ENCODE peak calls at places on chromosomes 2 and 18, in six cellular contexts. W, Q, Z, K, P and S are unnamed samples. For H3K4me1, the result is how much of the 10 kb centered on the place peaks cover.

GRCh38 chr18:424071-424868 is 76.2 kb downstream of the COLEC12 start:
- DNase-seq in W (no peak), Q (no peak), Z (no peak), K (no peak), P (no peak), S (no peak)

GRCh38 chr2:158142165-158142564 is 40.5 kb downstream of the UPP2 start:
- DNase-seq in W (no peak), Q (no peak), Z (no peak), K (no peak), P (no peak), S (no peak)

GRCh38 chr2:111617804-111618576 is 266.0 kb downstream of the ANAPC1 start:
- DNase-seq in W (peak), Q (no peak), Z (no peak), K (no peak), P (peak), S (no peak)

GRCh38 chr2:126513033-126513432 is 142.9 kb upstream of the GYPC start:
- DNase-seq in W (no peak), Q (no peak), Z (no peak), K (no peak), P (no peak), S (no peak)

GRCh38 chr2:64992990-64993389 is 3.8 kb downstream of the SLC1A4 start:
- DNase-seq in W (no peak), Q (no peak), Z (no peak), K (no peak), P (no peak), S (no peak)

GRCh38 chr2:55703350-55703749 is 9.7 kb upstream of the PNPT1 start:
- DNase-seq in W (no peak), Q (no peak), Z (no peak), K (no peak), P (no peak), S (no peak)

GRCh38 chr2:36478332-36478738 is 119.6 kb downstream of the FEZ2 start:
- DNase-seq in W (peak), Q (peak), Z (no peak), K (no peak), P (no peak), S (no peak)

GRCh38 chr2:140814141-140814540 is 1316.7 kb downstream of the LRP1B start:
- DNase-seq in W (no peak), Q (no peak), Z (no peak), K (no peak), P (no peak), S (no peak)

GRCh38 chr2:24337958-24338357 is 22.4 kb downstream of the ITSN2 start:
- DNase-seq in W (no peak), Q (no peak), Z (no peak), K (no peak), P (no peak), S (no peak)

GRCh38 chr2:151258121-151258520 is 3.5 kb downstream of the RBM43 start:
- DNase-seq in W (peak), Q (no peak), Z (no peak), K (no peak), P (no peak), S (no peak)

GRCh38 chr2:140362361-140362760 is 1582.2 kb upstream of the NXPH2 start:
- DNase-seq in W (no peak), Q (no peak), Z (no peak), K (no peak), P (no peak), S (no peak)

GRCh38 chr2:118051956-118052355 is 36.3 kb upstream of the INSIG2 start:
- DNase-seq in W (no peak), Q (no peak), Z (no peak), K (no peak), P (no peak), S (no peak)

GRCh38 chr2:118047273-118047898 is 33.5 kb upstream of the CCDC93 start:
- DNase-seq in W (peak), Q (peak), Z (no peak), K (no peak), P (no peak), S (no peak)

GRCh38 chr2:118048396-118048795 is 34.5 kb upstream of the CCDC93 start:
- DNase-seq in W (no peak), Q (no peak), Z (no peak), K (no peak), P (no peak), S (no peak)

GRCh38 chr2:118050386-118050785 is 36.5 kb upstream of the CCDC93 start:
- DNase-seq in W (no peak), Q (no peak), Z (no peak), K (no peak), P (no peak), S (no peak)

DNA sequence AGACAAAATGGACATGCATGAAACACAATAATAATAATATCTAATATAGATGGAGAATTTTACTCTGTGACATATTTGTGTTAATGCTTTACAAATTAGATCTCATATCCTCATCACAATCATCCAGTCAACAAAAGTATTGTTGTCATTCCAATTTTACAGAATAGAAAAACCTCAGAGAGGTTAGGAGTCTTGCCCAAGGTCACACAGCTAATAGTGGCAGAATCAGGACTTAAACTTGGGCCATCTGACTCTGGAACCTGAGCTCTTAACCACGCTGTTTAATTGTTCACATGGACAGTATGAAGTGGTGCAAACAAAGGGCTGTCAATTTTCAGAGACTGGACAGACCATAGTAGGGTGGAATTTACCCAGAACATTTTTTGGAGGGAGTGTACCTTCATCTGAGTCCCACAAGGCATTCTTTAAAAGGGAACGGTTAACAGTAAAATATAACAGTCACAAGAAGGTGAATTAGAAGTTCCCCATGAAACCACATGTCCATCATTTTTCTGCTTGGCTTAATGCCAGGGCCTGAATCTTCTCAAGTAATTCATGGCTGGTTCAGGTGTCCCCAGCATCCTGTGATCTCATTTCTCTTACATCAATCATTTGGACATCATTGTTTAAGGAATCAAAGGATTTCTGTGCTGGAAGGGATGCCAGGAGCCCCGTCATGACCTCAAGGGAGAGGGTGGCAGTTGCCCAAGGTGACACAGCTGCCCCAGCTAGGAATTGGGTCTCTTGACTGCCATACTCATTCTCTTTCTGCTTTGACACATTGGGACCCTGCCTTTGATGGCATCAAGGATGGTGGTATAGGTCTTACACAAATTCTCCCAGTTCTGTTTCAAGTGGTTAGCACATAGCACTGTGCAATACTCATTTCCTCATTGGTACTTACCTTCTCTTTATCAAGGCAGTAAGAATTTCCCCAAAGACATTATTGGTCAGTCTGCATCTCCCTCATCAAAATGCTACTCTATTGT is 35.6 kb upstream of the CCDC93 start:
- DNase-seq in W (no peak), Q (no peak), Z (peak), K (no peak), P (no peak), S (no peak)
- H3K4me1 ChIP-seq in W (under half), Q (under half), Z (under half), K (under half), P (under half), S (under half)

GRCh38 chr2:47682231-47682749 is 100.7 kb upstream of the MSH6 start:
- DNase-seq in W (no peak), Q (no peak), Z (no peak), K (no peak), P (no peak), S (no peak)
- TF ChIP-seq CTCF in W (no peak), Q (no peak), Z (no peak), K (no peak), P (no peak), S (no peak)

GRCh38 chr2:227503433-227504406 is 31.8 kb downstream of the AGFG1 start:
- DNase-seq in W (peak), Q (peak), Z (no peak), K (peak), P (no peak), S (no peak)

GRCh38 chr2:227506456-227506855 is 34.5 kb downstream of the AGFG1 start:
- DNase-seq in W (no peak), Q (no peak), Z (no peak), K (no peak), P (no peak), S (no peak)

GRCh38 chr2:227509086-227509485 is 37.1 kb downstream of the AGFG1 start:
- DNase-seq in W (no peak), Q (no peak), Z (no peak), K (no peak), P (no peak), S (no peak)

GRCh38 chr2:227508001-227508400 is 36.0 kb downstream of the AGFG1 start:
- DNase-seq in W (no peak), Q (no peak), Z (no peak), K (no peak), P (no peak), S (no peak)

GRCh38 chr2:227504700-227505099 is 32.7 kb downstream of the AGFG1 start:
- DNase-seq in W (peak), Q (no peak), Z (no peak), K (no peak), P (no peak), S (no peak)
- H3K4me1 ChIP-seq in W (under half), Q (half or more), Z (under half), K (under half), P (under half), S (under half)

GRCh38 chr18:29892960-29893558 is 1149.5 kb downstream of the DSC3 start:
- DNase-seq in W (no peak), Q (peak), Z (peak), K (peak), P (no peak), S (no peak)
- TF ChIP-seq CTCF in W (peak), Q (peak), Z (peak), K (no peak), P (no peak), S (peak)

DNA sequence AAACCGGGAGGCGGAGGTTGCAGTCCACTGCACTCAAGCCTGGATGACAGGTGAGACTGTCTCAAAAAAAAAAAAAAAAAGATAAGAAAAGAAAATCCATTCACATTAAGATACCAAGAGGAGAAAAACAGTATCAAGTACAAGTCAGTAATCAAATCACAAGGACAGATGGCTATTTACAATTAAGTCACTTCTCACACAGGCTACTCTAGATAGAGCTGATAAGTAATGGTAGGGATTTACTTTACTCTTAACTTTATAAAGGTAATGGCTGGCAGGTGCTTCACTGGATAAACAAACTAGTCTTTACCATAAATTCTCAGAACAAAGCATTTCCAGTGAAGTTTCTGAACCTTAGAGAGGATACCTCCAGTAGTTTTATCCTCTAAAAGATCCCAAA is 11.5 kb downstream of the SF3B1 start:
- DNase-seq in W (no peak), Q (no peak), Z (no peak), K (no peak), P (no peak), S (no peak)
- H3K4me1 ChIP-seq in W (under half), Q (under half), Z (under half), K (under half), P (under half), S (under half)

GRCh38 chr2:130764821-130765115 is 9.4 kb downstream of the AMER3 start:
- DNase-seq in W (no peak), Q (no peak), Z (no peak), K (no peak), P (no peak), S (no peak)

GRCh38 chr2:130763405-130763804 is 8.1 kb downstream of the AMER3 start:
- DNase-seq in W (no peak), Q (no peak), Z (no peak), K (no peak), P (peak), S (no peak)

GRCh38 chr2:130762910-130763385 is 7.6 kb downstream of the AMER3 start:
- DNase-seq in W (no peak), Q (no peak), Z (no peak), K (no peak), P (peak), S (no peak)

GRCh38 chr2:130765464-130765863 is 10.1 kb downstream of the AMER3 start:
- DNase-seq in W (no peak), Q (no peak), Z (no peak), K (no peak), P (peak), S (no peak)

DNA sequence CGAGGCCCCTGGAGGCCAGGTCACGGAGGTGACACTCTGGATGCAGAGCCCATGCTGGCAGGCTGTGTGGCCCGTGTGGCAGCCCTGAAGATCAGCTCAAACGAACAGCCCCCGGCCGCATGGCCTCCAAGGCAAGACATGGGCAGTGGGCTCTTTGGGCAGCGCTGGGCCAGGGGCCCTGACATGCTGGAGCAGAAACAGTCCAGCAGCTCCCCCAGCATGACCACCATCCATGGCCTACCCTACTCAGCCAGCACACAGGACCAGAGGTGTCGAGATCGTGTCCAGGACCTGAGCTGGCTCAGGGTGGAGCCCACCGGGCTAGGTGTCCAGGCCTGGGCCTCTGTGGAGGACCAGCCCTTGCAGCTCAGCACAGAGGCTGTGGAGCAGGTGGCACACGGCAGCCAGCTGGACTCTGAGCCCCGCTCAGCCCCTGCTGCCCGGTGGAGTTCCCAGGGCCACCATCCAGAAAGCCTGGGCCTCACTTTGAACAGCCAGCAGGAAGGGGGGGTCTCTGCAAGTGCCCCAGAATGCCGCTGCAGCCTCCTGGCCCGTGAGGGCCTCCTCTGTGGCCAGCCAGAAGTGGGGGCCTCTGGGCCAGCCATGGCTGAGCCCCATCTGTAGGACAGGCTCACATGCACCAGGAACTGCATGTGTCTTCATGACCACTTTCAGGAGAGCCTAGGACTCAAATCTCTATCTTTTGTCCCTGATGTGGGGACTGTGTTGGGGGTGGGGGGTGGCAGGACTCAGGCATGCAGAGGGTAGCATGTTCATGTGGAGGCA is 8.9 kb downstream of the AMER3 start:
- DNase-seq in W (no peak), Q (no peak), Z (no peak), K (no peak), P (peak), S (no peak)
- TF ChIP-seq CTCF in W (no peak), Q (no peak), Z (no peak), K (no peak), P (no peak), S (no peak)

DNA sequence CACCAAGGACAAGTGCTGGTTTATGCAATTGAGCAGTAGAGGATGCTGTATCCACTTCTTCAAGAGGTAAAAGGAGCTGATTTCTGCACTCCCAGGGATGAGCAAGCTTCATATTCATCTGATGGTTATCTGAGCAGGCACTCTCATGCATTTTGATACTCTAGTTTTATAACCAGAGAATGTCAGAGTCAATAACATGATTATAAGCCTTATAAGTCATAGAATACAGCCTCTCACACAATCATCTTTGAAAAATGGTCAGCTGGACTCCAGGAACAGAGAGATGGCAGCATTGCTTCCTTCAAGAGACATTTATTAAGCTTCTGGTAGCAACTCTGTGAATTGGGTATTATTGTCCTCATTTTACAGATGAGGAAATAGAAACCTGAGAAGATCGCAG is 167.1 kb downstream of the SLC8A1 start:
- DNase-seq in W (no peak), Q (no peak), Z (no peak), K (no peak), P (no peak), S (no peak)
- H3K4me1 ChIP-seq in W (under half), Q (under half), Z (under half), K (under half), P (under half), S (under half)

DNA sequence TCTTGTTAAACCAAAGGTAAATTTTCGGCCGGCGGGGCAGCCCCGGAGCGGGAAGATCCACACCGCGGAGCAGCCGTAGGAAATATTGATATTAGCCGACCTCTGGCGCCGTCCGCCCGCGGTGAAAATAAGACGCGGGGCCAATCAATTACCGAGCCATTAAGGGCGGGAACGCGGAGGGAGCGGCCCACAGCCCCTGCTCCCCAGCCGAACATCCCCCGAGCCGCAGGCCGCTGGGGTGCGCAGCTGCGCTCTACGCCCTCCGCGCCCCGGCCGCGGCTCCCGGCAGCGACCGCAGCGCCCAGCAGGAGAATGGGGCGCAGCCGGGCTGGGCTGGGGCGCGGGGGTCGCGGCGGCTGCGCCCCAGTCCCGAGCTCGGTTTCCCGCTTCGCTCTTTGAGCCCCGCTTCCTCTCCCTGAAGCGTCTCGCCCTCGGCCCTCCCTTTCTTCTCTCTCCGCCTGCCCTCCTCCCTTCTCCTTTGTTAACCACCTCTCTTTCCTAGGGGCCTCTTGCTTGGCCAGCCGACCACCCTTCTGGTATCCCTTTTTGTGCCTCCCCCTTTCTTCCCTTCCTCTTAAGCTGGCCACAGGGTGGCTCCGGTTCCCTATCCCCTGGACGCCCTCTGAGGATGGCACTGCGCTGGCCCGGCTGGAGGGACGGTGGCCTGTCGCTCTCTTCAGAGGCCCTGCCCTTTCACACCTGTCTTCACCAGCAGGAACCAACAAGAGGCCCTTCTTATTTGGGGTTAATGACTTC is 40.9 kb downstream of the CELF4 start:
- DNase-seq in W (no peak), Q (no peak), Z (no peak), K (no peak), P (no peak), S (no peak)
- TF ChIP-seq CTCF in W (no peak), Q (no peak), Z (no peak), K (no peak), P (no peak), S (no peak)

DNA sequence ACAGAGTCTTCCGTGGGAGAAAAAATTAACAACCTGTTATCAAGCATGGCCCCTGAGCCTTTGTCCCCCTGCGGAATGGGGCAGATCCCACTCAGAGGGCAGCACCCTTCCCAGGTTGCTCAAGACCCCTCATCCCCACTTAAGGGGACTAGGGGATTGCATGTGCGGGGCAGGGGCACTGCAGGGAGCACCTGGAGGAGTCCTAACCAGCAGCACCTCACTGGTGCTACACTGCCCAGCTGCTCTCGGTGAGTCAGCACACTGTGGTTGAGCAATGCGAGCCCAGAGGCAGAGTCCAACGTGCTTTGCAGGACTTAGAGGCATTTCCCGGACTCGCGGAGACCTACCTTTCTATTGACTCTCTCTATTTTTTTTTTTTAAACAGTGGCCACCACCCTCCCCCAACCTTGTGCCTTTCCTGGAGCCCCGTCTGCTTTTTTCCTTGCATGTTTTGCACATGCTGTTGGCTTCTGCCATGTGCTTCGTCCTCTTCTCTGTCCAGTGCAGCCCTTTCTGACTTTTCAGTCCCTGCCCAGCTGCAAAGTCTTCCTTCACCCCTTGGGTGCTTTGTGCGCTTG is 74.0 kb downstream of the IL1R2 start:
- DNase-seq in W (peak), Q (peak), Z (no peak), K (peak), P (peak), S (peak)
- H3K4me1 ChIP-seq in W (under half), Q (half or more), Z (under half), K (half or more), P (under half), S (under half)